ENCODE peak calls at places on chromosomes 4 and X, in five cellular contexts. P is Karpas-422, F is mesenchymal stem cell, D is GM23338, S is SK-N-SH. U is an unnamed sample.

GRCh38 chr4:132818091-132818490 is 331.0 kb upstream of the PCDH10 start:
- DNase-seq in S (peak; percentile 1), D (peak; percentile 81), P (peak; percentile 47), F (peak; percentile 54), U (no peak)

GRCh38 chr4:89889289-89889688 is 5.4 kb upstream of the MMRN1 start:
- DNase-seq in F (no peak), P (no peak), D (no peak), S (no peak), U (peak; percentile 21)

GRCh38 chr4:53362093-53362492 is 3.8 kb downstream of the SCFD2 start:
- DNase-seq in S (no peak), F (no peak), P (no peak), D (no peak), U (no peak)

GRCh38 chrX:14697453-14697852 is 168.1 kb downstream of the GLRA2 start:
- DNase-seq in F (peak; percentile 10), D (peak; percentile 64), S (peak; percentile 59), P (peak; percentile 85), U (peak; percentile 69)

GRCh38 chr4:66266035-66266434 is 595.7 kb upstream of the EPHA5 start:
- DNase-seq in F (no peak), P (no peak), S (no peak), D (peak; percentile 46), U (no peak)

GRCh38 chr4:100190643-100191600 is 654 bp upstream of the DDIT4L start:
- DNase-seq in F (peak; percentile 60), S (no peak), P (no peak), D (peak; percentile 49), U (no peak)

GRCh38 chr4:92501456-92501855 is 197.7 kb downstream of the GRID2 start:
- DNase-seq in F (no peak), P (no peak), D (no peak), S (no peak), U (no peak)

GRCh38 chr4:113445286-113445685 is 316.3 kb downstream of the CAMK2D start:
- DNase-seq in S (no peak), D (no peak), F (peak; percentile 90), P (no peak), U (peak; percentile 82)

GRCh38 chrX:107450823-107451509 is 1.5 kb downstream of the FRMPD3 start:
- DNase-seq in F (no peak), D (peak; percentile 85), S (no peak), P (peak; percentile 87), U (no peak)

GRCh38 chr4:5166377-5166776 is 115.1 kb downstream of the STK32B start:
- DNase-seq in S (no peak), P (no peak), D (no peak), F (peak; percentile 6), U (no peak)

GRCh38 chrX:144566592-144566991 is 680.7 kb upstream of the SPANXN1 start:
- DNase-seq in F (peak; percentile 0), D (no peak), S (no peak), P (no peak), U (no peak)
- H3K4me2 ChIP-seq in F (no peak overlapping the region), D (no peak overlapping the region), S (no peak overlapping the region), P (no peak overlapping the region), U (no peak overlapping the region)

GRCh38 chrX:42797646-42798045 is 19.7 kb upstream of the PPP1R2C start:
- DNase-seq in S (no peak), D (no peak), F (peak; percentile 29), P (no peak), U (no peak)

GRCh38 chrX:42804524-42804923 is 26.6 kb upstream of the PPP1R2C start:
- DNase-seq in P (no peak), D (peak; percentile 45), S (no peak), F (no peak), U (no peak)

GRCh38 chrX:42807393-42807792 is 29.4 kb upstream of the PPP1R2C start:
- DNase-seq in P (no peak), F (no peak), S (no peak), D (no peak), U (no peak)

DNA sequence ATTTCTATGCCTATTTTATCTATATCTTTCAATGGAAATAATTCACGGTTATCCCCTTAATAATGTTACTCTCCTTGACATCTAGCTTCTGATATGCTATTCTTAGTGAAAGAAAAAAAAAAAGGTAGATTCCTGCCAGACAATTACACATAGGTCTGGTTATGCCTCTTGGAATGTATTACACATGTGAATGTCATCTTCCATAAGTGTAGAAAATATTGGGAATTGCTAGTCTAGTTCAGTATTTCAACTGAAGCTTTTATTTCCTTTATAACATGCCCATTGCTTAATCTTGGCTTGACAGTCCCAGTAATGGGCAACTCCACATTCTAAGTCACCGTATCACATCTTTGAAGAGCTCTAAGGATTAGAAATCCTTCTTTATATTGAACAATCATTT is 25.4 kb upstream of the PPP1R2C start:
- DNase-seq in F (no peak), P (no peak), D (no peak), S (no peak), U (no peak)
- H3K27ac ChIP-seq in F (peak overlapping the region; percentile 67), P (no peak overlapping the region), D (peak overlapping the region; percentile 80), S (no peak overlapping the region), U (no peak overlapping the region)

GRCh38 chr4:7860600-7861158 is 79.0 kb downstream of the AFAP1 start:
- DNase-seq in F (no peak), S (no peak), P (no peak), D (peak; percentile 36), U (no peak)
- H3K4me1 ChIP-seq in F (peaks cover 24% of the 10 kb centered on the region), S (peaks cover 26% of the 10 kb centered on the region), P (no peaks in the 10 kb centered on the region), D (peaks cover 28% of the 10 kb centered on the region), U (peaks cover 59% of the 10 kb centered on the region)

DNA sequence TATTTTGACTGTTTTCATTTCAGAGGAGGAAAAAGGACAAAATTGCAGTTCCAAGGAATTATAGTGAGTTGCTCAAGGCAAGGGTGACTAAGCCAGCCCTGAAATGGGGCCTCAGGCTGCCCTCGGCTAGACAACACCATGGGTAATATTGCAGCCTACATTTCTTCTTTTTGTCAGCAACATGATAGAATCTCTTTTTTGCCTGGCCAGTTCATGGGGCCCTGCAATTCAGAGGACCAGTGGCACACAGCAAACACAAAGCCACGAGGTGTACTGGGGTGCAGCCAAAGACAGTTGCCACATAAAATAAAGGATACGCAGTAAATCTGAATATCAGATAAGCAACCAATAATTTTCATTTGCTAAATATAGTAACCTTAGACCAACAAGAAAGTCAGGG is 41.8 kb downstream of the RBM47 start:
- DNase-seq in F (peak; percentile 73), P (no peak), S (no peak), D (no peak), U (peak; percentile 40)
- H3K4me2 ChIP-seq in F (no peak overlapping the region), P (no peak overlapping the region), S (no peak overlapping the region), D (peak overlapping the region; percentile 12), U (peak overlapping the region; percentile 39)

GRCh38 chrX:21705215-21705614 is 47.1 kb upstream of the KLHL34 start:
- DNase-seq in S (no peak), P (no peak), F (no peak), D (no peak), U (no peak)
- H3K27ac ChIP-seq in S (no peak overlapping the region), P (no peak overlapping the region), F (no peak overlapping the region), D (no peak overlapping the region), U (no peak overlapping the region)

DNA sequence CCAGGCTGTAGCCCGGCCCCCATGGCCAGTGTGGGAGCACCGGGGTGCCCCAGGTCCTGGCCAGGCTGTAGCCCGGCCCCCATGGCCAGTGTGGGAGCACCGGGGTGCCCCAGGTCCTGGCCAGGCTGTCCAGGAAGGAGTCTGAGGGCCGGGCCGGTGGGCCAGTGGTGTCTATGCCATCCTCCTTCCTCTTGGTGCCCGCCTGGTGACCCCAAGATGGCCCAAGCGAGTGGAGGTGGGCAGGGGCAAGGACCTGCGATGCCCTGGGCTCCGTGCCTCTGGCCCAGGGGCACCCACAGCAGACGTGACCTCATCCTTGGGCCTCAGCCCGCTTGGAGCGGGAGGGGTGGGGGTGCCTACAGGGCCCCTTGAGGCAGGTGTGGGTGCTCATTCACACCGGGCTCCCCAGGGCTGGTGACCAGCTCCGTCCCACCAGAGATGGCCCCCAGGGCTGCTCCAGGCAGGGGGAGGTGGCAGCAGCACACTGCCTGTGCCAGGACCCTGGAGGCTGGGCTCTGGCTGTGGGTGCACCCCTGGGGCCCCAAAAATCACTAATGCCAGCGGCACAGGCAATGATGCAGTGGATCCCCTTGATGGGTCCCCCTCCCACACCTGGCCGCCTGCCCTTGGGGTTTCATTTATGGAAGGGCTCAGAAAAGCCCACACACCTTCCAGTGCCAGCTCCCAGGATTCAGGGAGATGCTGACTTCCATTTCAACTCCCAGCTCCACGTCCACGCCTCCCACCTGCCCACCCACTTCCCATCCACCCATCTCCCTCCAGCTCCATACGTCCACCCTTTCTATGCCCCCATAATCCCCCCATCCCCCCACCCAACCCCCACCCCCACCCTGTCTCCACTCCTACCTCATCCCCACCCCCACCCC is 35.8 kb downstream of the TACC3 start:
- DNase-seq in F (no peak), P (no peak), D (no peak), S (no peak), U (no peak)
- H3K4me1 ChIP-seq in F (peaks cover 30% of the 10 kb centered on the region), P (peaks cover 13% of the 10 kb centered on the region), D (no peaks in the 10 kb centered on the region), S (peaks cover 30% of the 10 kb centered on the region), U (no peaks in the 10 kb centered on the region)

DNA sequence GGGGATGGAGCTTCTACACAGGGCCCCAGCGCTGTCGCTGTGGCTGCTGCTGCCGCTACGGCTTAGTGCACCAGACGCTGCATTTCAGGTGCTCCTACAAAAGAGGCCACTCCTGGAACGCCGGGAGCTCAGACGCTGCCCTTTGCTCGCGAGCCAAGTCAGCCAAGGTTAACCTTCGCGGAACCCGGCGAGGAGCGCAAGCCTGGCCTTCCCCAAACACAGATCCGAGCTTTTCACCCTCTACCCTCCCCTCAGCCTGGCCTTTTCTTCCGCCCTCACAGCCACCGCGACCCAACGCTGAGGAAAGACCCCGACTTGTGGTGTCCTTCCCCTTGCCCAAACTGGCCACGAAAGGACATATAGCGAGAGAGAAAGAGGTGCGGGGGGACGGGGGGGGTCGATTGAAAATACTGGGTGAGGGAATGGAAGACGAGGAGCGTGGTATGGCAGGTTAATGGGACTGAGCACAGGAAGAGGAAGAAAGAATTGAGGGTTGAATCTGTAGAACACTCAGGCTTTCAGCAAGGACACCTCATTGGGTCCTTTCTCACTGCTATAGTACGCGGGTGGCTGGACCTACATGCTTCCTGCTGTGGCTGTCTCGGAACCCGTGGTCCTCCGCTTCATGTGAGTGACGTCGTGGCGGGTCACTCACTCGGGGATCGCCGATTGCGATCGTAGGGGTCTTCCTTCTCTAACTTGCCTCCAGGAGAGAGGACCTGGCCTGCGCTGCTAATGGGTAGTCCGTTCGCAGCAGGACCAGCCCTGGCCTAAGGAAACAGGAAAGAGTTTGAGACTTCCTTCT is at the start of the genes AIMP1 and TBCK:
- DNase-seq in P (peak; percentile 96), F (peak; percentile 96), D (peak; percentile 94), S (peak; percentile 84), U (peak; percentile 78)
- H3K4me2 ChIP-seq in P (peak within 1 kb of the TSS; percentile 90), F (peak within 1 kb of the TSS; percentile 91), D (peak within 1 kb of the TSS; percentile 97), S (peak within 1 kb of the TSS; percentile 94), U (peak within 1 kb of the TSS; percentile 90)